ENCODE peak calls at places on chromosomes 3 and 15, in four cellular contexts. L is K562, B is HepG2, R is GM12878. O is an unnamed sample.

GRCh38 chr3:112497897-112498548 is 1.2 kb downstream of the BTLA start:
- DNase-seq in L (no peak), B (no peak), R (no peak), O (no peak)

GRCh38 chr15:47803767-47804166 is 86.5 kb downstream of the SEMA6D start:
- DNase-seq in L (no peak), B (no peak), R (no peak), O (no peak)

GRCh38 chr3:45623434-45623833 is 28.9 kb downstream of the LIMD1 start:
- DNase-seq in L (no peak), B (no peak), R (no peak), O (no peak)

GRCh38 chr3:135084976-135085375 is 289.9 kb downstream of the EPHB1 start:
- DNase-seq in L (no peak), B (no peak), R (no peak), O (no peak)

GRCh38 chr15:101170568-101171350 is 81.1 kb downstream of the CHSY1 start:
- DNase-seq in L (no peak), B (no peak), R (no peak), O (no peak)

GRCh38 chr3:174767406-174767805 is 91.7 kb upstream of the NAALADL2 start:
- DNase-seq in L (no peak), B (no peak), R (no peak), O (no peak)

GRCh38 chr3:117255736-117256135 is 546.2 kb downstream of the TUSC7 start:
- DNase-seq in L (no peak), B (no peak), R (no peak), O (no peak)

GRCh38 chr3:146250449-146251382 is at the start of gene PLSCR4:
- DNase-seq in L (peak), B (no peak), R (no peak), O (peak)

GRCh38 chr15:57635300-57635944 is 43.7 kb downstream of the MYZAP start:
- DNase-seq in L (no peak), B (no peak), R (no peak), O (no peak)

GRCh38 chr3:166752214-166752613 is 627.9 kb downstream of the ZBBX start:
- DNase-seq in L (no peak), B (no peak), R (no peak), O (no peak)

GRCh38 chr3:177827517-177828249 is 630.4 kb upstream of the TBL1XR1 start:
- DNase-seq in L (no peak), B (peak), R (no peak), O (no peak)

GRCh38 chr3:113231827-113232253 is 20.5 kb downstream of the BOC start:
- DNase-seq in L (no peak), B (peak), R (no peak), O (no peak)

GRCh38 chr15:88663216-88663615 is 24.4 kb downstream of the ISG20 start:
- DNase-seq in L (no peak), B (no peak), R (no peak), O (no peak)

GRCh38 chr3:52085883-52086282 is 29.5 kb upstream of the DUSP7 start:
- DNase-seq in L (no peak), B (no peak), R (no peak), O (no peak)

GRCh38 chr3:112568642-112569041 is 6.8 kb downstream of the SLC35A5 start:
- DNase-seq in L (no peak), B (no peak), R (no peak), O (no peak)

GRCh38 chr3:10986592-10986991 is 6.0 kb upstream of the SLC6A1 start:
- DNase-seq in L (no peak), B (no peak), R (no peak), O (no peak)

GRCh38 chr3:142445816-142446254 is 2.0 kb downstream of the XRN1 start:
- DNase-seq in L (no peak), B (peak), R (peak), O (peak)

GRCh38 chr3:182063742-182064141 is 352.0 kb downstream of the SOX2 start:
- DNase-seq in L (no peak), B (no peak), R (no peak), O (no peak)

GRCh38 chr3:139457066-139457465 is 19.2 kb downstream of the RBP2 start:
- DNase-seq in L (no peak), B (no peak), R (no peak), O (no peak)

GRCh38 chr3:48614044-48614443 is 4.6 kb upstream of the UQCRC1 start:
- DNase-seq in L (no peak), B (peak), R (no peak), O (no peak)

GRCh38 chr3:45153658-45154437 is 7.7 kb upstream of the CDCP1 start:
- DNase-seq in L (no peak), B (peak), R (no peak), O (no peak)

GRCh38 chr3:99128205-99128604 is 226.7 kb upstream of the DCBLD2 start:
- DNase-seq in L (no peak), B (no peak), R (no peak), O (no peak)

GRCh38 chr15:76391847-76392246 is 55.3 kb downstream of the ISL2 start:
- DNase-seq in L (no peak), B (no peak), R (no peak), O (no peak)

GRCh38 chr3:58535531-58536500 is 1.2 kb downstream of the ACOX2 start:
- DNase-seq in L (no peak), B (peak), R (no peak), O (no peak)

GRCh38 chr15:60720493-60721231 is 241.7 kb upstream of the ICE2 start:
- DNase-seq in L (no peak), B (no peak), R (peak), O (no peak)

GRCh38 chr3:134883697-134884385 is 88.8 kb downstream of the EPHB1 start:
- DNase-seq in L (no peak), B (no peak), R (no peak), O (no peak)

GRCh38 chr15:51536965-51537574 is 85.5 kb downstream of the DMXL2 start:
- DNase-seq in L (peak), B (peak), R (no peak), O (peak)

GRCh38 chr3:178808748-178809147 is 262.9 kb downstream of the ZMAT3 start:
- DNase-seq in L (no peak), B (no peak), R (no peak), O (no peak)

GRCh38 chr3:49539659-49540560 is 14.4 kb upstream of the BSN start:
- DNase-seq in L (peak), B (peak), R (peak), O (peak)

GRCh38 chr3:149393355-149394165 is 16.1 kb upstream of the TM4SF1 start:
- DNase-seq in L (peak), B (peak), R (peak), O (peak)

GRCh38 chr3:185502987-185503386 is 4.2 kb upstream of the TMEM41A start:
- DNase-seq in L (peak), B (peak), R (no peak), O (no peak)

GRCh38 chr15:42457445-42458442 is 33.2 kb downstream of the ZNF106 start:
- DNase-seq in L (no peak), B (no peak), R (peak), O (no peak)

GRCh38 chr3:64166584-64167155 is 58.6 kb downstream of the PRICKLE2 start:
- DNase-seq in L (no peak), B (peak), R (no peak), O (peak)

GRCh38 chr3:9937839-9938238 is 4.2 kb downstream of the CRELD1 start:
- DNase-seq in L (no peak), B (no peak), R (no peak), O (no peak)

GRCh38 chr3:143362115-143362992 is 242.8 kb downstream of the CHST2 start:
- DNase-seq in L (no peak), B (no peak), R (no peak), O (no peak)

GRCh38 chr3:20225769-20226168 is 39.8 kb upstream of the SGO1 start:
- DNase-seq in L (peak), B (peak), R (no peak), O (peak)

DNA sequence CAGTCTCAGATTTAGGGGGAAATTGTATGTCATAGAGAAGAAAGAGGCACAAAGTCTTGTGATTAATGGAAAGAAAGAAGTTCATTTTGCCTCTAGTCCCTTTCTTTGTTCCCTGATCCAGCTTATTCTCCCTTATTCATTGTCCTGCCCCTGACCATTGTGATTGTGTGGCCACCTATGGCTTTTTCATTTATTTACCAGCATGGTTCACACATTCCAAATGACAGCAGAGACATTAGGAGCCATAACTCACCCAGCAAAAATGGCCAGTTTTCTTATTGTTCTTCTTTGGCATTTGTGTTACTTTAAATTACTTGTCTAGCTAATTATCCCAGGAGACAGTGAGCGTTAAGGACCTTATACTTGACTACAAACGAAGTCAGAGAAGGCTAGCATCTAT is 36.3 kb upstream of the SGO1 start:
- DNase-seq in L (no peak), B (no peak), R (no peak), O (no peak)
- TF ChIP-seq FOXK2 in L (no peak), B (no peak), R (no peak), O (no peak)

GRCh38 chr3:189122526-189123205 is 49.1 kb upstream of the TPRG1 start:
- DNase-seq in L (no peak), B (no peak), R (no peak), O (no peak)
- TF ChIP-seq FOXK2 in L (no peak), B (no peak), R (no peak), O (no peak)

GRCh38 chr3:104635872-104636580 is 730.7 kb upstream of the ALCAM start:
- DNase-seq in L (no peak), B (no peak), R (no peak), O (peak)
- TF ChIP-seq FOXK2 in L (no peak), B (no peak), R (no peak), O (no peak)

GRCh38 chr3:61669676-61670299 is 108.4 kb downstream of the PTPRG start:
- DNase-seq in L (no peak), B (no peak), R (no peak), O (no peak)
- TF ChIP-seq FOXK2 in L (no peak), B (no peak), R (no peak), O (no peak)

DNA sequence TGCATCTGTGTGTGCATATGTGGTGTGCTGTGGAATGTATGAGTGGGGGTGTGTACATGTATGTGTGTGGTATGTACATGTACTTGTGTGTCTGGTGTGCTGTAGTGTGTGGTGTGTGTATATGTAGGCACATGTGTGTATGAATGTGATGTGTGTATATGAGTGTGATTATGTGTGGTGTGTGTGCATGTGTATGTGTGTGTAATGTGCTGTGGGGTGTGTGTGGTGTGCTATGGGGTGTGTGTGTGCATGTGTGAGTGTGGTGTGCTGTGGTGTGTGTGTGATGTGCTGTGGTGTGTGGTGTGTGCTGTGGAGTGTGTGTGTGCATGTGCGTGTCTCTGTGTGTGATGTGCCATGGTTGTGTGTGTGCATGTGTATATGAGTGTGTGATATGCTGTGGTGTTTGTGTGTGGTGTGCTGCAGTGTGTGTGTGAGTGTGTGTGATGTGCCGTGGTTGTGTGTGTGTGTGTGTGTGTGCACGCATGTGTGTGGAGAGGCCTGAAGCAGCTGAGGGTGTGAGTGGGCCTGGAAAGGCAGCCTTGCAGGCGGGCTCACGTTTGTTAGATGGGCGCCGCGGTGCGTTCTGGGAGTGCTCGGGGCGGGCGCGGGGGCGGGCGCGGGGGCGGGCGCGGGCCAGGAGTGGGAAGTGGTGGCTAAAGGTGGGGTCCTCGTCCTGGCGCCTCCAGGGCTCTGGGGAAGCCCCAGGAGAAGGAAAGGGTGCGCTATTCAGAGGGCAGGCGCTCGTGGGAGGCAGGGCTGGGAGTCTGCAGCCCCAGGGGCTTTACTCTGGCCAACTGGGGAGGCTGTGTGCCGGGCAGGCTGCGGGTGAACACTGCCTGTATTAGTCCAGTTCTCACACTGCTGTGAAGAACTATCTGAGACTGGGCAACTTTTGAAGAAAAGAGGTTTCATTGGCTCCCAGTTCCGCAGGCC is 116.9 kb downstream of the GABRG3 start:
- DNase-seq in L (peak), B (no peak), R (no peak), O (no peak)
- TF ChIP-seq FOXK2 in L (peak), B (no peak), R (no peak), O (no peak)

GRCh38 chr3:71101014-71101413 is 482.5 kb downstream of the FOXP1 start:
- DNase-seq in L (no peak), B (no peak), R (no peak), O (no peak)
- TF ChIP-seq FOXK2 in L (no peak), B (no peak), R (no peak), O (no peak)